ENCODE peak calls at places on chromosomes 16 and 17, in nine cellular contexts. S, X, P, R, F, K, Y, T and M are unnamed samples.

GRCh38 chr16:49492090-49492801 is 118.6 kb downstream of the C16orf78 start:
- DNase-seq in P (peak; percentile 21), T (peak; percentile 44), S (peak; percentile 62), X (peak; percentile 29), F (no peak), K (peak; percentile 75), Y (no peak), R (peak; percentile 81), M (no peak)

GRCh38 chr16:55499951-55500350 is 8.9 kb upstream of the LPCAT2 start:
- DNase-seq in T (no peak), X (no peak), K (no peak), Y (peak; percentile 98), P (peak; percentile 97), F (peak; percentile 41), S (peak; percentile 72), R (no peak), M (no peak)

GRCh38 chr17:37848690-37849616 is 75.3 kb upstream of the TBC1D3K start:
- DNase-seq in T (no peak), R (no peak), Y (peak; percentile 83), X (no peak), P (peak; percentile 39), S (no peak), F (peak; percentile 89), K (no peak), M (no peak)

GRCh38 chr17:45338023-45338781 is 21.4 kb upstream of the MAP3K14 start:
- DNase-seq in P (peak; percentile 68), S (peak; percentile 71), R (no peak), F (no peak), Y (no peak), X (peak; percentile 59), T (no peak), K (no peak), M (no peak)

GRCh38 chr16:593406-593805 is 3.5 kb downstream of the RAB40C start:
- DNase-seq in Y (no peak), P (no peak), T (peak; percentile 83), R (no peak), F (no peak), K (no peak), X (no peak), S (no peak), M (no peak)

GRCh38 chr17:34337701-34338100 is 18.5 kb downstream of the CCL8 start:
- DNase-seq in S (no peak), F (no peak), T (no peak), Y (no peak), P (no peak), K (no peak), R (no peak), X (no peak), M (no peak)

GRCh38 chr16:15643453-15644305 is 725 bp upstream of the MARF1 start:
- DNase-seq in X (peak; percentile 40), R (peak; percentile 20), Y (peak; percentile 16), K (peak; percentile 33), F (peak; percentile 44), P (peak; percentile 73), T (no peak), S (peak; percentile 66), M (peak; percentile 67)

GRCh38 chr16:10325783-10326543 is 59.9 kb upstream of the ATF7IP2 start:
- DNase-seq in S (no peak), R (no peak), F (no peak), X (peak; percentile 62), P (peak; percentile 48), T (no peak), K (peak; percentile 84), Y (no peak), M (no peak)

GRCh38 chr16:7921360-7921759 is 588.7 kb downstream of the RBFOX1 start:
- DNase-seq in K (no peak), X (no peak), S (no peak), Y (no peak), R (no peak), T (no peak), P (no peak), F (no peak), M (no peak)

GRCh38 chr17:47905221-47905733 is 9.2 kb downstream of the SP2 start:
- DNase-seq in F (no peak), S (peak; percentile 91), K (peak; percentile 87), P (peak; percentile 92), R (no peak), X (peak; percentile 88), Y (peak; percentile 62), T (peak; percentile 63), M (no peak)

GRCh38 chr16:49652441-49653175 is 203.3 kb downstream of the ZNF423 start:
- DNase-seq in Y (peak; percentile 78), F (no peak), S (peak; percentile 82), R (no peak), K (no peak), X (peak; percentile 40), P (peak; percentile 79), T (no peak), M (no peak)

GRCh38 chr16:47519037-47519436 is 57.9 kb downstream of the PHKB start:
- DNase-seq in Y (no peak), K (no peak), X (no peak), S (no peak), F (no peak), T (no peak), R (no peak), P (no peak), M (no peak)

GRCh38 chr16:67015317-67015731 is 13.6 kb upstream of the CBFB start:
- DNase-seq in S (no peak), X (no peak), K (peak; percentile 6), P (no peak), R (no peak), F (peak; percentile 32), Y (no peak), T (no peak), M (no peak)

GRCh38 chr17:68600123-68600880 is 865 bp downstream of the FAM20A start:
- DNase-seq in P (peak; percentile 29), T (peak; percentile 72), S (no peak), Y (no peak), K (peak; percentile 59), X (peak; percentile 24), F (no peak), R (peak; percentile 65), M (no peak)

GRCh38 chr16:67936124-67936875 is at the start of gene PSMB10:
- DNase-seq in F (no peak), X (peak; percentile 45), P (peak; percentile 69), Y (no peak), K (peak; percentile 73), T (peak; percentile 41), R (peak; percentile 47), S (peak; percentile 84), M (no peak)

GRCh38 chr16:675884-676564 is 553 bp downstream of the RHBDL1 start:
- DNase-seq in K (no peak), Y (no peak), P (no peak), X (no peak), F (no peak), R (no peak), S (no peak), T (no peak), M (no peak)

GRCh38 chr16:79756571-79756970 is 156.0 kb upstream of the MAF start:
- DNase-seq in F (no peak), Y (no peak), K (no peak), X (no peak), S (no peak), T (no peak), P (no peak), R (no peak), M (no peak)

GRCh38 chr17:82449136-82449882 is 1.2 kb downstream of the CYBC1 start:
- DNase-seq in K (peak; percentile 54), F (no peak), X (peak; percentile 54), P (no peak), R (no peak), S (no peak), T (peak; percentile 54), Y (no peak), M (no peak)

GRCh38 chr16:50024684-50025543 is at the start of gene CNEP1R1:
- DNase-seq in Y (peak; percentile 95), S (peak; percentile 97), P (peak; percentile 98), R (peak; percentile 92), K (peak; percentile 96), X (peak; percentile 96), F (peak; percentile 96), T (peak; percentile 93), M (peak; percentile 80)

GRCh38 chr17:82024859-82025258 is 1.8 kb downstream of the LRRC45 start:
- DNase-seq in T (no peak), R (no peak), K (no peak), F (no peak), S (no peak), P (no peak), Y (no peak), X (no peak), M (no peak)

GRCh38 chr17:40443196-40443987 is at the start of gene IGFBP4:
- DNase-seq in F (no peak), T (peak; percentile 77), K (peak; percentile 79), P (peak; percentile 87), S (peak; percentile 88), X (peak; percentile 85), Y (peak; percentile 79), R (peak; percentile 87), M (no peak)
- TF ChIP-seq CTCF in F (no peak), T (no peak), K (peak; percentile 2), P (no peak), S (peak; percentile 25), X (peak; percentile 31), Y (peak; percentile 14), R (peak; percentile 20), M (peak; percentile 82)

GRCh38 chr17:17902357-17902756 is 65.6 kb upstream of the SREBF1 start:
- DNase-seq in X (no peak), Y (no peak), K (no peak), S (no peak), T (no peak), F (no peak), R (no peak), P (no peak), M (no peak)
- TF ChIP-seq CTCF in X (no peak), Y (no peak), K (no peak), S (no peak), T (no peak), F (no peak), R (no peak), P (no peak), M (no peak)

GRCh38 chr16:57518520-57518919 is 17.9 kb downstream of the CCDC102A start:
- DNase-seq in R (no peak), Y (no peak), P (no peak), S (no peak), F (no peak), T (no peak), X (no peak), K (no peak), M (no peak)
- TF ChIP-seq CTCF in R (no peak), Y (no peak), P (no peak), S (no peak), F (no peak), T (no peak), X (no peak), K (no peak), M (no peak)

DNA sequence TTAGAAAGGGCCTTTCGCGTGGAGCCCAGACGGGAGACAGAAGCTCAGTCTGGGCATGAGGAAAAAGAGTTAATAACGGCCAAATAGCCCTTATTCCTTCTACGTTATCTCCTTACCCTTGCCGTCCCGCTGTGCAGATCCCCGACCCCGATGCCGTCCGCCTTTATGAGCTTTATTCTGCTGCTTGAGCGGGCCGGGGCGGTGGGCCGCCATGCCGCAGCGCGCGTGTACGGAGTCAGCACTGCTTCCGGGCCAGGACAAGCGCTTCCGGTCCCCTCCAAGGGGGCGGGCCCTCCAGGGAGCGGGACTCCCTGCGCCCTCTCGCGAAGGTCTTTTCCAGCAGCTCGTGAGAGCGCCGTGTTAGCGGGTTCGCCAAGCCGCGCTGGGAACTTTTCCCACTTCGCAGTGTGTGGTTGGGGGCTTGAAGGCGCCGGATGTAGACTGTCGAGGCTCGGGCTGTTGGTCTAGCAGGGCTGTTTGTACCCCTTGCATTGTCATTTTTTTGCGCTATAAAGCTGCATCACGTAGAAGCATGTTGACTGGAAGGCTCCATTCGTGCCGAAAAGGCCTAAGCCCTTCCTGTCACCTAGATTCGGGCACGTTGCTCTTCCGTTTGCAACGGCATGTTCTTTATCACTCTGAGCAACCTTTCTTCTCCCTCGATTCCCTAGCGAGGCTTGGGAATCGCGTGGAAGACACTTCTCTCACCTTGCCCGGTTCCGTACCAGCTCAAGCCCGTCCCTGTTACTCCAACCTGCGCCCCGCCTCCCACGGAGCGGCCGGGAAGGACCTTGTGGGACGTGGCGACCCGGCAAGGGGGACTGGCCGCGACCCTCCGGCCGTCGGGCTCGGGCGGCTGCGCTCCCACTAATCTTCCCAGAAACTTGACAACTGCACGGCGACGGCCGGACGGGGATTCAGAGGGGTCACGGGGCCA is at the start of gene TSR1:
- DNase-seq in K (peak; percentile 95), T (peak; percentile 92), Y (peak; percentile 89), S (peak; percentile 92), F (peak; percentile 74), X (peak; percentile 92), R (peak; percentile 91), P (peak; percentile 92), M (peak; percentile 52)
- TF ChIP-seq CTCF in K (no peak), T (no peak), Y (no peak), S (no peak), F (no peak), X (peak; percentile 17), R (no peak), P (no peak), M (no peak)